ENCODE peak calls at places on chromosomes 4 and X, in seven cellular contexts. W, D, E, V, Q, C and M are unnamed samples.

GRCh38 chr4:142322996-142323395 is 523.1 kb downstream of the INPP4B start:
- DNase-seq in W (no peak), D (no peak), E (no peak), V (no peak), Q (no peak), C (no peak), M (no peak)

GRCh38 chrX:40012039-40012799 is 85.5 kb downstream of the BCOR start:
- DNase-seq in W (peak; percentile 13), D (no peak), E (peak; percentile 26), V (peak; percentile 65), Q (peak; percentile 9), C (no peak), M (no peak)

GRCh38 chr4:77052352-77052751 is 23.4 kb downstream of the CCNI start:
- DNase-seq in W (peak; percentile 48), D (no peak), E (peak; percentile 71), V (peak; percentile 53), Q (peak; percentile 71), C (no peak), M (no peak)

GRCh38 chr4:86449746-86450145 is 89.9 kb upstream of the MAPK10 start:
- DNase-seq in W (no peak), D (no peak), E (no peak), V (no peak), Q (no peak), C (no peak), M (no peak)

GRCh38 chr4:90121961-90122748 is 5.0 kb upstream of the CCSER1 start:
- DNase-seq in W (no peak), D (no peak), E (no peak), V (peak; percentile 9), Q (no peak), C (no peak), M (no peak)

GRCh38 chrX:150032742-150033141 is 94.5 kb upstream of the EOLA2 start:
- DNase-seq in W (no peak), D (no peak), E (no peak), V (peak; percentile 52), Q (no peak), C (no peak), M (no peak)

GRCh38 chrX:107773206-107773605 is 2.4 kb downstream of the TSC22D3 start:
- DNase-seq in W (peak; percentile 26), D (no peak), E (no peak), V (no peak), Q (no peak), C (no peak), M (no peak)

GRCh38 chr4:18859468-18859867 is 837.9 kb upstream of the LCORL start:
- DNase-seq in W (no peak), D (no peak), E (no peak), V (no peak), Q (no peak), C (no peak), M (no peak)

GRCh38 chrX:65894138-65894537 is 145.7 kb downstream of the VSIG4 start:
- DNase-seq in W (no peak), D (no peak), E (peak; percentile 17), V (no peak), Q (no peak), C (no peak), M (no peak)

GRCh38 chr4:125315571-125316390 is 1.0 kb downstream of the FAT4 start:
- DNase-seq in W (peak; percentile 18), D (no peak), E (peak; percentile 13), V (peak; percentile 66), Q (peak; percentile 65), C (peak; percentile 45), M (no peak)

GRCh38 chr4:8282134-8282641 is 12.6 kb downstream of the HTRA3 start:
- DNase-seq in W (no peak), D (no peak), E (no peak), V (no peak), Q (no peak), C (no peak), M (no peak)

GRCh38 chr4:573122-573892 is 2.8 kb downstream of the TMEM271 start:
- DNase-seq in W (no peak), D (no peak), E (no peak), V (no peak), Q (no peak), C (no peak), M (no peak)

GRCh38 chrX:19857131-19857530 is 30.3 kb downstream of the SH3KBP1 start:
- DNase-seq in W (no peak), D (no peak), E (no peak), V (no peak), Q (no peak), C (no peak), M (no peak)

GRCh38 chrX:1507511-1508463 is 29.2 kb downstream of the P2RY8 start:
- DNase-seq in W (peak; percentile 33), D (no peak), E (peak; percentile 37), V (no peak), Q (no peak), C (no peak), M (no peak)

GRCh38 chr4:158873795-158874359 is 105.1 kb downstream of the FNIP2 start:
- DNase-seq in W (no peak), D (no peak), E (no peak), V (peak; percentile 55), Q (no peak), C (no peak), M (no peak)

GRCh38 chrX:31545726-31546125 is 473.9 kb upstream of the FTHL17 start:
- DNase-seq in W (no peak), D (no peak), E (no peak), V (no peak), Q (no peak), C (no peak), M (no peak)

GRCh38 chr4:177371452-177371851 is 61.8 kb downstream of the NEIL3 start:
- DNase-seq in W (no peak), D (no peak), E (no peak), V (no peak), Q (no peak), C (no peak), M (no peak)

GRCh38 chr4:121256346-121256745 is 92.2 kb upstream of the TNIP3 start:
- DNase-seq in W (peak; percentile 12), D (no peak), E (no peak), V (peak; percentile 95), Q (no peak), C (no peak), M (no peak)

GRCh38 chrX:22246620-22247019 is 26.1 kb upstream of the CBLL2 start:
- DNase-seq in W (no peak), D (no peak), E (no peak), V (no peak), Q (no peak), C (no peak), M (no peak)

GRCh38 chrX:153909024-153909979 is 4.8 kb downstream of the AVPR2 start:
- DNase-seq in W (no peak), D (no peak), E (no peak), V (no peak), Q (no peak), C (no peak), M (no peak)

GRCh38 chr4:124941267-124941666 is 228.7 kb upstream of the ANKRD50 start:
- DNase-seq in W (no peak), D (no peak), E (no peak), V (no peak), Q (no peak), C (no peak), M (no peak)

GRCh38 chr4:145739840-145740239 is 59.9 kb downstream of the C4orf51 start:
- DNase-seq in W (no peak), D (no peak), E (peak; percentile 64), V (peak; percentile 23), Q (no peak), C (no peak), M (no peak)

GRCh38 chr4:13865871-13866669 is 238.5 kb upstream of the BOD1L1 start:
- DNase-seq in W (no peak), D (no peak), E (no peak), V (no peak), Q (no peak), C (no peak), M (no peak)

GRCh38 chr4:36349904-36350554 is 68.6 kb downstream of the DTHD1 start:
- DNase-seq in W (no peak), D (no peak), E (no peak), V (no peak), Q (no peak), C (no peak), M (no peak)

GRCh38 chr4:114600066-114600552 is 1.5 kb downstream of the UGT8 start:
- DNase-seq in W (no peak), D (no peak), E (no peak), V (no peak), Q (no peak), C (no peak), M (no peak)

GRCh38 chr4:181225616-181226261 is 1017.5 kb upstream of the TENM3 start:
- DNase-seq in W (no peak), D (no peak), E (no peak), V (no peak), Q (no peak), C (no peak), M (no peak)

GRCh38 chrX:119089619-119090018 is 16.8 kb downstream of the CT47C1 start:
- DNase-seq in W (no peak), D (no peak), E (no peak), V (no peak), Q (no peak), C (no peak), M (no peak)

GRCh38 chrX:119095936-119096335 is 23.1 kb downstream of the CT47C1 start:
- DNase-seq in W (no peak), D (no peak), E (no peak), V (no peak), Q (no peak), C (no peak), M (no peak)

GRCh38 chrX:119093991-119094741 is 21.4 kb downstream of the CT47C1 start:
- DNase-seq in W (no peak), D (no peak), E (no peak), V (no peak), Q (no peak), C (no peak), M (no peak)

DNA sequence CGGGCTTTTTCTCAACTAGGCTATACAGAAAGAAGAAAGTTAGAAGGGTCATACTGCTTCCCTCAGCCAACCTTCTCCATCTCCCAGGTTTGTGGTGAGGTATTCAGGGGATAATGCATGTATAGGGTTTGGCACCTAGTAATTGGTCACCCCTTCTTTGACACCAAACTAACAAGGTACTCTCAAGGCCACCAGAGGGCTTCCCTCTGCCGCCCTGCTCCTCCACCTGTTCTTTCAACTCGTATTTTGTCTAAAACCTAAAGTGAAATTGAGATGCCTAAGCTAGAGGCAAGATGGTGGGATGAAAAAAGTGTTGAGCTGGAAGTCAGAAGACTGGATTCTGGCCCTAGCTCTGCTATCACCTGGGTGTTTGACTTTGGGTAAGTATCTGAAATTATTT is 22.0 kb downstream of the CT47C1 start:
- DNase-seq in W (no peak), D (no peak), E (no peak), V (no peak), Q (no peak), C (no peak), M (no peak)
- TF ChIP-seq CTCF in W (no peak), D (no peak), E (no peak), V (no peak), Q (no peak), C (no peak), M (no peak)

GRCh38 chr4:69668680-69669079 is 15.6 kb upstream of the UGT2A1 start:
- DNase-seq in W (no peak), D (no peak), E (no peak), V (no peak), Q (no peak), C (no peak), M (no peak)
- TF ChIP-seq CTCF in W (no peak), D (no peak), E (no peak), V (no peak), Q (no peak), C (no peak), M (no peak)

GRCh38 chr4:5381981-5382441 is 326.3 kb downstream of the EVC2 start:
- DNase-seq in W (no peak), D (no peak), E (no peak), V (no peak), Q (no peak), C (no peak), M (no peak)
- TF ChIP-seq CTCF in W (no peak), D (no peak), E (no peak), V (no peak), Q (no peak), C (no peak), M (no peak)

GRCh38 chr4:144611850-144612249 is 34.1 kb upstream of the HHIP start:
- DNase-seq in W (peak; percentile 25), D (no peak), E (peak; percentile 9), V (peak; percentile 46), Q (peak; percentile 21), C (no peak), M (no peak)
- TF ChIP-seq CTCF in W (peak; percentile 14), D (no peak), E (no peak), V (peak; percentile 61), Q (peak; percentile 55), C (peak; percentile 58), M (no peak)